ENCODE peak calls at places on chromosomes 13 and 19, in four cellular contexts. R is CD8-positive, alpha-beta T cell; C is kidney epithelial cell; J is IMR-90. Z is an unnamed sample.
A peak's percentile ranks its signal among the peaks of the same experiment; 100 is the strongest.

GRCh38 chr13:83622422-83622784 is 259.9 kb downstream of the SLITRK1 start:
- DNase-seq in J (peak; percentile 28), R (no peak), C (no peak), Z (no peak)

GRCh38 chr19:34335914-34336313 is 29.1 kb upstream of the GPI start:
- DNase-seq in C (no peak), R (no peak), J (no peak), Z (no peak)

GRCh38 chr13:65856464-65856863 is 1373.7 kb downstream of the PCDH9 start:
- DNase-seq in R (no peak), J (peak; percentile 80), C (no peak), Z (peak; percentile 4)

GRCh38 chr19:42514449-42514848 is 13.8 kb downstream of the CEACAM1 start:
- DNase-seq in C (no peak), J (no peak), R (no peak), Z (no peak)

GRCh38 chr19:32662186-32662585 is 12.8 kb downstream of the ANKRD27 start:
- DNase-seq in R (no peak), J (peak; percentile 58), C (no peak), Z (no peak)

GRCh38 chr19:40565910-40566495 is 10.7 kb upstream of the SHKBP1 start:
- DNase-seq in R (no peak), C (no peak), J (no peak), Z (no peak)

GRCh38 chr19:39671739-39672363 is 16.1 kb downstream of the LGALS16 start:
- DNase-seq in C (no peak), J (peak; percentile 43), R (no peak), Z (no peak)

GRCh38 chr19:19444694-19445155 is 39.2 kb downstream of the GATAD2A start:
- DNase-seq in R (no peak), C (no peak), J (peak; percentile 36), Z (no peak)

GRCh38 chr13:109088528-109088927 is 459.1 kb downstream of the MYO16 start:
- DNase-seq in J (no peak), R (no peak), C (no peak), Z (no peak)

GRCh38 chr13:90070837-90071525 is 1276.5 kb upstream of the MIR17HG start:
- DNase-seq in J (no peak), C (no peak), R (no peak), Z (no peak)

GRCh38 chr13:99382428-99383133 is 75.4 kb upstream of the GPR183 start:
- DNase-seq in C (no peak), R (no peak), J (no peak), Z (no peak)

GRCh38 chr13:108895220-108895704 is 265.9 kb downstream of the MYO16 start:
- DNase-seq in J (peak; percentile 69), R (no peak), C (no peak), Z (no peak)

GRCh38 chr19:1503089-1503924 is 9.5 kb downstream of the ADAMTSL5 start:
- DNase-seq in J (peak; percentile 32), C (no peak), R (peak; percentile 41), Z (no peak)

GRCh38 chr13:34254366-34254765 is 436.4 kb downstream of the RFC3 start:
- DNase-seq in J (no peak), C (no peak), R (no peak), Z (no peak)

GRCh38 chr13:29294869-29295268 is 300.6 kb downstream of the SLC7A1 start:
- DNase-seq in C (no peak), R (no peak), J (no peak), Z (no peak)

GRCh38 chr19:52570005-52570861 is at the start of gene ZNF701:
- DNase-seq in R (peak; percentile 93), C (peak; percentile 47), J (peak; percentile 88), Z (peak; percentile 59)

GRCh38 chr13:20438801-20439200 is 86.9 kb downstream of the CRYL1 start:
- DNase-seq in C (no peak), R (no peak), J (no peak), Z (no peak)

GRCh38 chr13:20431687-20432384 is 93.8 kb downstream of the CRYL1 start:
- DNase-seq in J (no peak), C (no peak), R (no peak), Z (no peak)

GRCh38 chr13:20436505-20436904 is 89.2 kb downstream of the CRYL1 start:
- DNase-seq in C (no peak), R (no peak), J (no peak), Z (no peak)

GRCh38 chr13:20439261-20439660 is 86.4 kb downstream of the CRYL1 start:
- DNase-seq in R (no peak), J (no peak), C (no peak), Z (no peak)

GRCh38 chr13:20435616-20436368 is 89.9 kb downstream of the CRYL1 start:
- DNase-seq in C (no peak), J (no peak), R (no peak), Z (no peak)
- H3K4me3 ChIP-seq in C (no peak overlapping the region), J (no peak overlapping the region), R (no peak overlapping the region), Z (no peak overlapping the region)

DNA sequence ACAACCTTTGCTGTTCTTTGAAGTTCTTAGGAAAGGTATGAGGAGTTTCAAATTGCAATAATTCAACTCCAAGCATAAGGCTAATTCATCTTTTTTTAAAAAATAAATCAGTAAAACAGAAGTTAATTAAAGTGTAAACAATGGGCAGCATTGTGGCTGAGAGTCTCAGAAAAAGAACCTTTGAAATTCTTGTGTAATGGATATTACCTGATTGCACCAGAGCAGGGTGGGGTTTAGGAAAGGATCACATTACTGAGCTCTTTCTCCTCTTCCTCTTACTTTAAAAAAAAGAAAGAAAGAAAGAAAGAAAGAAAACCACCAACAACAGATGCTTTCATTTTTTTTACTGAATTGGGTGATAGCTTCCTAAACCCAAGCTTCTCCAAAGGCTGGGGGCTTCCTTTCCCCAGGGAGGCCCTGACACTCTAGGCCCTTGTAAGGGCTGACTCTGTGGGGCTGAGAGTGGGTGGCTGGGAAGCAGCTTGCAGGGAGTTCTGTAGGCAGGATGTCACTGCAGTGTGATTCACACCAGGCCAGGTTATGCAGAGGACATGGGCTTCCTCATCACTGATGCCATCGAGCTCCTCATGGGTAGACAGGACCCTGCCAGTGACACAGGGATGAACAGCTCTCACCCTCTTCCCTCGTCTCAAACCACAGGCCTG is 564.5 kb downstream of the FGF9 start:
- DNase-seq in J (peak; percentile 4), C (no peak), R (no peak), Z (no peak)
- H3K27me3 ChIP-seq in J (peaks cover 11% of the 10 kb centered on the region), C (no peaks in the 10 kb centered on the region), R (no peaks in the 10 kb centered on the region), Z (no peaks in the 10 kb centered on the region)

DNA sequence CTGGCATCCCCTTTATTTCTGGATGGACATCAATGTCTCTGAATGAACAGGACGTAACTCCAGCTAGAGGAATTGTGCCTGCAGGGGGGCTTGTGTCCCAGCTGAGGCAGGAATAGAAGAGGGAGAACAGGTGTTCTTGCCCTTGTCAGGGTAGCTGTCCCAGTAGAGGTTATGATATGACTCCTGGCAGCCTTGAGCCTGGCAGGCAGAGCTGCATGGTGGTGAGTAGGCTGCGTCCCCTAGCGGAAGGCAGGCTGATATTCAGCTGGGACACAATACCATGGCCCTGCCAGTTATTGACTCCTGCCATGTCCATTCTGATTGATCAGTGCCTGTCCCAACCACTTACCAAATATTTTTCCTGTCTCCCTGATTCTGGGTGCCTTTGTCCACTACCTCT is 197.2 kb downstream of the RAP2A start:
- DNase-seq in R (no peak), C (no peak), J (no peak), Z (no peak)
- TF ChIP-seq CTCF in R (no peak), C (no peak), J (no peak), Z (no peak)

DNA sequence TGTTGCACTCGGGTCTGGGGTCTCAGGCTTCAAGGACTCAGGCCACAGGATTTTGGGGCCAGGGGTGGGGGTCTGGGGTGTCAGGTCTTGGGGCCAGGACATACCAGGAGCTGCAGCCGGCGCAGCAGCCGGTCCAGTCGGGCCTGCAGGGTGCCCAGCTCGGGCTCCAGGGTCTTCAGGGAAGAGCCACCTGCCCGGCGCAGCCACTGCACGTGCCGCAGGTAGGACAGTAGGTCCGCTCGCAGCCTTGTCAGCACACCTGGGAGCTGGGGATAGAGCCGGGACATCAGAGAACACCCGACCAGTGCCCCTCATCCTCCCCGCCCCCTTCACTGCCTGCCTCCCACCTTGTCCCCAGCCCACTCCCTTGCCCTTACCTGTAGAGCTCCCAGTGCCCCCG is 2.2 kb downstream of the IL11 start:
- DNase-seq in J (no peak), R (no peak), C (no peak), Z (no peak)
- H3K4me3 ChIP-seq in J (peak overlapping the region; percentile 73), R (no peak overlapping the region), C (peak overlapping the region; percentile 67), Z (peak overlapping the region; percentile 73)

GRCh38 chr19:46497773-46498172 is 2.1 kb upstream of the PNMA8B start:
- DNase-seq in C (no peak), R (no peak), J (peak; percentile 14), Z (no peak)
- H3K27me3 ChIP-seq in C (peaks cover 19% of the 10 kb centered on the region), R (peaks cover 9% of the 10 kb centered on the region), J (peaks cover 26% of the 10 kb centered on the region), Z (peaks cover 3% of the 10 kb centered on the region)

GRCh38 chr19:29966594-29967249 is 24.7 kb downstream of the URI1 start:
- DNase-seq in C (no peak), R (no peak), J (peak; percentile 34), Z (no peak)
- TF ChIP-seq CTCF in C (peak; percentile 22), R (peak; percentile 29), J (peak; percentile 23), Z (peak; percentile 45)